ENCODE peak calls at places on chromosomes 4 and X, in four cellular contexts. One of them, this sample, is unnamed.

GRCh38 chrX:26670521-26670920 is 454.6 kb downstream of the MAGEB5 start:
- DNase-seq in thoracic aorta: no peak
- DNase-seq in H9: no peak
- DNase-seq in endothelial cell: no peak
- DNase-seq in this sample: no peak

GRCh38 chr4:68905598-68906237 is 45.9 kb downstream of the UGT2A3 start:
- DNase-seq in thoracic aorta: no peak
- DNase-seq in H9: peak
- DNase-seq in endothelial cell: no peak
- DNase-seq in this sample: no peak

GRCh38 chr4:151939670-151940069 is 178.9 kb upstream of the GATB start:
- DNase-seq in endothelial cell: no peak
- DNase-seq in H9: no peak
- DNase-seq in thoracic aorta: no peak
- DNase-seq in this sample: no peak

GRCh38 chrX:29071525-29071924 is 484.3 kb downstream of the IL1RAPL1 start:
- DNase-seq in endothelial cell: no peak
- DNase-seq in H9: no peak
- DNase-seq in thoracic aorta: no peak
- DNase-seq in this sample: no peak

GRCh38 chr4:101458914-101459313 is 111.6 kb upstream of the PPP3CA start:
- DNase-seq in thoracic aorta: no peak
- DNase-seq in H9: no peak
- DNase-seq in endothelial cell: no peak
- DNase-seq in this sample: no peak

GRCh38 chr4:92864176-92864575 is 560.4 kb downstream of the GRID2 start:
- DNase-seq in endothelial cell: no peak
- DNase-seq in thoracic aorta: no peak
- DNase-seq in H9: no peak
- DNase-seq in this sample: no peak

GRCh38 chr4:172042714-172043114 is 229.5 kb downstream of the GALNTL6 start:
- DNase-seq in endothelial cell: no peak
- DNase-seq in H9: no peak
- DNase-seq in thoracic aorta: no peak
- DNase-seq in this sample: no peak

GRCh38 chr4:24422644-24423043 is 161.7 kb downstream of the DHX15 start:
- DNase-seq in H9: no peak
- DNase-seq in endothelial cell: no peak
- DNase-seq in thoracic aorta: no peak
- DNase-seq in this sample: no peak

GRCh38 chr4:82500830-82501229 is 61.0 kb downstream of the TMEM150C start:
- DNase-seq in thoracic aorta: no peak
- DNase-seq in H9: no peak
- DNase-seq in endothelial cell: no peak
- DNase-seq in this sample: no peak

GRCh38 chr4:38529189-38530115 is 134.5 kb upstream of the KLF3 start:
- DNase-seq in endothelial cell: peak
- DNase-seq in thoracic aorta: no peak
- DNase-seq in H9: no peak
- DNase-seq in this sample: peak

GRCh38 chr4:3201718-3202702 is 46.9 kb upstream of the MSANTD1 start:
- DNase-seq in H9: no peak
- DNase-seq in endothelial cell: no peak
- DNase-seq in thoracic aorta: no peak
- DNase-seq in this sample: peak

GRCh38 chrX:133215747-133216146 is 2.4 kb downstream of the TFDP3 start:
- DNase-seq in H9: no peak
- DNase-seq in thoracic aorta: no peak
- DNase-seq in endothelial cell: peak
- DNase-seq in this sample: peak

GRCh38 chr4:5101571-5101970 is 50.3 kb downstream of the STK32B start:
- DNase-seq in endothelial cell: no peak
- DNase-seq in H9: no peak
- DNase-seq in thoracic aorta: no peak
- DNase-seq in this sample: no peak

GRCh38 chrX:101229155-101229554 is 9.6 kb downstream of the DRP2 start:
- DNase-seq in H9: no peak
- DNase-seq in thoracic aorta: no peak
- DNase-seq in endothelial cell: no peak
- DNase-seq in this sample: no peak

GRCh38 chr4:188130355-188130754 is 8.9 kb upstream of the TRIML1 start:
- DNase-seq in endothelial cell: no peak
- DNase-seq in thoracic aorta: no peak
- DNase-seq in H9: no peak
- DNase-seq in this sample: no peak

DNA sequence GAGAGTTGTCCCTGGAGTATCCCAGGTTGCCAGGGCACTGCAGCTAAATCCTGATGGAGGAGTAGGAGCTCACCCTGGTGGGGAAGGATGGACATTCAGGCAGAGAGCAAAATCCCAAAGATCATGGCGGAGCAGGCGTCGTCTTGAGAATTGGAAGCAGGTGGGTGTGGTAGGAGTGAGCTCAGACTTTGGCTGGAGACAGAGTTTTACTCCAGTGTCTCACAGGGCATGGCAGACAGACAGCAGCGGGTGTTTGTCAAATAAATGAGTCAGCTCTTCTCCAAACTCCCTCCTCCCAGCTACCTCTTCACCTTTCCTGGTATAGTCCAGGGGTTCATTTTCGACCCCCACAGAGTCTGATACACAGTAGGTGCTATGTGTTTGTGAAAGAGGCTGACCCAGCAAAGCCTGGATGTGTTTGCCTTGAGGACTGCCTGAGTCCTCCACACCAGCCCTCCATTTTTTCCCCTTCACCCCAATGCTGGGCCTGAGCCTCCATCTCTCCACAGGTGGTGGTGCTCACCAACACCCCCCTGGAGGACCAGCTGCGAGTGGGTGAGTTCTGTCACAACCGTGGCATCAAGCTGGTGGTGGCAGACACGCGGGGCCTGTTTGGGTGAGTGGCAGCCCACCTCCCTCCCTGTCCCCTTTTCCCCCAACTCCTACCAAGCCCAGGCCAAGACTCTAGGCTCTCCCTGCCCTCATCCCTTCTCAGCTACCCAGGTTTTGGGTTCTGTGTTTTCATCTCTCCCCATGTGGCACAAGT is 6.9 kb downstream of the UBA1 start:
- DNase-seq in thoracic aorta: no peak
- DNase-seq in endothelial cell: no peak
- DNase-seq in H9: no peak
- DNase-seq in this sample: no peak
- TF ChIP-seq CTCF in thoracic aorta: no peak
- TF ChIP-seq CTCF in endothelial cell: no peak
- TF ChIP-seq CTCF in H9: peak
- TF ChIP-seq CTCF in this sample: no peak

DNA sequence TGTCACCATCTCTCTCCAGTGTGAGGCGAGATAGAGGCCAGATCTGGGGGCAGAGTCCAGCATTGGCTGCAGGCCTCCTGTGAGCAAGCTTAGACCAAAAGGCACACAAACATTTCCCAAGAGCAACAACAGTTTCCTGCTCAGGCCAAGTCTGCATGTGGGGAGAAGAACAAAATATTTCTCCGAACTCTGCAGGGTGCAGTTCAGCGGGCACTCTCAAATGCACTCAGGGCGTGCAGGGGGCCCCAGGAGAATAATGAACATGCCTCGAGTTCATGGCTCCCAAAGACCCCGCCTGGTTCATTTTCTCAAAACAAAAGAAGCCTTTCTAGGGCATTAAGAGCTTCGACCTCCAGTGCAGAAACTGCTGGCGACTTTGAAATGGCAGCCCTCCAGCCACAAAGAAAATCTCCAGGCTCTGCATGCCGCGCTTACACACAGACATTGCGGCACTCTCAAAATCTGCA is 57.8 kb upstream of the HELT start:
- DNase-seq in H9: peak
- DNase-seq in endothelial cell: no peak
- DNase-seq in thoracic aorta: no peak
- DNase-seq in this sample: no peak
- TF ChIP-seq CTCF in H9: no peak
- TF ChIP-seq CTCF in endothelial cell: no peak
- TF ChIP-seq CTCF in thoracic aorta: no peak
- TF ChIP-seq CTCF in this sample: no peak

DNA sequence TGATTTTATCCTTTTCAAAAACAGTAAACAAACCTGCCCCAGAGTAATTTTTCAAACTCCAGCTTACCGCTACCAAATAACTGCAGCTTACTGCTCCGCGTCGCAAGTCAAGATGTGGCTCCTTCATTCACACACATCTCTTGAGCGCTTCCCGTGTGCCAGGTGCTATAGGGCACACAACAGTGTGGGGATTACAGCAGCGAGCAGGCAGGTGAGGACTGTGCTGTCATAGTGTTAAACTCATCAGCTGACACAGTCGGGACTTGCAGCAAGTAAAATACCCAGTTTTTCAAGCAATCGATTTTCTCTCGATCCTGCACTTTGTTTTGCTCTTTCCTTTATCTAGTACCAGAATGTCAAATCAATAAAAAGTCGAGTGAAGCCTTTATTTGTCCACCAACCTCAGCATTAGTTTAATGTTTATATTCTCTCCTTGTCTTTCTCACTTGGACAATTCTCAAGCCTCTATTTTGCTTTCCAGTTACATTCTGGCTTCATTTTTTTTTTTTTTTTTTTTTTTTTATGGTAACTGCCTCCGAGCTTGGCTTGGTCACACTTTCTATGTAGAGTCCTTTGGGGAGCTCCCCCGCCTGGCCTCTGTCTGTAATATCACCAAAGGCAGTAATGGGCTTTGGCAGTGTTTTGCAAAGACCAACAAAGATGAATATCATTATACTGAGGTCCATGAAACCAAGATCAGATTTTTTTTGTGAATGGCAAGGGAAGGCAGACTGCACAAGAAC is 8.3 kb upstream of the ASB5 start:
- DNase-seq in thoracic aorta: no peak
- DNase-seq in endothelial cell: peak
- DNase-seq in H9: peak
- DNase-seq in this sample: peak
- TF ChIP-seq CTCF in thoracic aorta: peak
- TF ChIP-seq CTCF in endothelial cell: peak
- TF ChIP-seq CTCF in H9: peak
- TF ChIP-seq CTCF in this sample: peak

GRCh38 chrX:76850851-76851250 is 423.3 kb downstream of the MAGEE1 start:
- DNase-seq in H9: peak
- DNase-seq in thoracic aorta: no peak
- DNase-seq in endothelial cell: no peak
- DNase-seq in this sample: no peak
- TF ChIP-seq CTCF in H9: peak
- TF ChIP-seq CTCF in thoracic aorta: no peak
- TF ChIP-seq CTCF in endothelial cell: no peak
- TF ChIP-seq CTCF in this sample: peak

GRCh38 chr4:7650606-7651400 is 216.1 kb upstream of the PSAPL1 start:
- DNase-seq in H9: peak
- DNase-seq in endothelial cell: peak
- DNase-seq in thoracic aorta: no peak
- DNase-seq in this sample: no peak
- TF ChIP-seq CTCF in H9: peak
- TF ChIP-seq CTCF in endothelial cell: no peak
- TF ChIP-seq CTCF in thoracic aorta: no peak
- TF ChIP-seq CTCF in this sample: no peak

GRCh38 chrX:131747173-131747572 is 203.3 kb downstream of the OR13H1 start:
- DNase-seq in thoracic aorta: no peak
- DNase-seq in H9: no peak
- DNase-seq in endothelial cell: no peak
- DNase-seq in this sample: no peak
- TF ChIP-seq CTCF in thoracic aorta: no peak
- TF ChIP-seq CTCF in H9: no peak
- TF ChIP-seq CTCF in endothelial cell: no peak
- TF ChIP-seq CTCF in this sample: no peak